ENCODE peak calls at places on chromosomes 2 and 18, in eight cellular contexts. S is right atrium auricular region; Q is psoas muscle; U is CD8-positive, alpha-beta T cell; R is GM12878; G is tibial nerve; W is uterus; D is aorta. P is an unnamed sample. For H3K4me1, the result is how much of the 10 kb centered on the place peaks cover.

GRCh38 chr2:25566694-25567093 is 106.7 kb downstream of the DTNB start:
- DNase-seq in S (no peak), Q (no peak), U (no peak), R (peak), G (peak), W (no peak), D (no peak), P (no peak)

GRCh38 chr2:199861116-199861774 is 10.3 kb upstream of the FTCDNL1 start:
- DNase-seq in S (no peak), Q (no peak), U (no peak), R (no peak), G (no peak), W (no peak), D (no peak), P (no peak)

GRCh38 chr2:223314831-223315230 is 262.8 kb downstream of the KCNE4 start:
- DNase-seq in S (no peak), Q (no peak), U (no peak), R (no peak), G (no peak), W (no peak), D (no peak), P (no peak)

GRCh38 chr2:152607793-152608300 is 109.4 kb downstream of the PRPF40A start:
- DNase-seq in S (no peak), Q (no peak), U (no peak), R (no peak), G (no peak), W (no peak), D (no peak), P (no peak)

GRCh38 chr2:119788751-119789150 is 29.0 kb downstream of the PTPN4 start:
- DNase-seq in S (no peak), Q (no peak), U (no peak), R (no peak), G (no peak), W (no peak), D (no peak), P (no peak)

GRCh38 chr2:112700004-112700667 is 20.7 kb upstream of the NT5DC4 start:
- DNase-seq in S (no peak), Q (no peak), U (no peak), R (no peak), G (no peak), W (no peak), D (no peak), P (no peak)

GRCh38 chr2:232376260-232376659 is 2.3 kb upstream of the ALPP start:
- DNase-seq in S (no peak), Q (peak), U (no peak), R (no peak), G (no peak), W (no peak), D (peak), P (no peak)

GRCh38 chr2:196309646-196310045 is 138.3 kb upstream of the STK17B start:
- DNase-seq in S (no peak), Q (no peak), U (no peak), R (no peak), G (no peak), W (no peak), D (no peak), P (no peak)

GRCh38 chr2:236010920-236011685 is 157.1 kb downstream of the GBX2 start:
- DNase-seq in S (no peak), Q (no peak), U (no peak), R (no peak), G (no peak), W (no peak), D (no peak), P (no peak)
- H3K4me1 ChIP-seq in S (under half), Q (under half), U (under half), R (under half), G (under half), W (under half), D (under half), P (under half)

GRCh38 chr2:45279356-45279755 is 270.1 kb upstream of the SIX2 start:
- DNase-seq in S (no peak), Q (no peak), U (no peak), R (no peak), G (no peak), W (no peak), D (no peak), P (no peak)
- H3K4me1 ChIP-seq in S (under half), Q (under half), U (under half), R (under half), G (under half), W (under half), D (under half), P (under half)

GRCh38 chr18:44715245-44715644 is 34.6 kb downstream of the SETBP1 start:
- DNase-seq in S (peak), Q (peak), U (no peak), R (no peak), G (peak), W (peak), D (no peak), P (no peak)

GRCh38 chr18:44723366-44723765 is 42.7 kb downstream of the SETBP1 start:
- DNase-seq in S (no peak), Q (no peak), U (no peak), R (no peak), G (no peak), W (no peak), D (no peak), P (no peak)

GRCh38 chr18:44716697-44717163 is 36.0 kb downstream of the SETBP1 start:
- DNase-seq in S (no peak), Q (no peak), U (no peak), R (no peak), G (no peak), W (no peak), D (no peak), P (no peak)

GRCh38 chr18:44715841-44716240 is 35.2 kb downstream of the SETBP1 start:
- DNase-seq in S (no peak), Q (no peak), U (no peak), R (no peak), G (no peak), W (no peak), D (no peak), P (no peak)

GRCh38 chr18:44719519-44720060 is 38.9 kb downstream of the SETBP1 start:
- DNase-seq in S (no peak), Q (no peak), U (no peak), R (no peak), G (no peak), W (no peak), D (no peak), P (no peak)
- H3K4me1 ChIP-seq in S (under half), Q (under half), U (under half), R (under half), G (under half), W (under half), D (under half), P (under half)

DNA sequence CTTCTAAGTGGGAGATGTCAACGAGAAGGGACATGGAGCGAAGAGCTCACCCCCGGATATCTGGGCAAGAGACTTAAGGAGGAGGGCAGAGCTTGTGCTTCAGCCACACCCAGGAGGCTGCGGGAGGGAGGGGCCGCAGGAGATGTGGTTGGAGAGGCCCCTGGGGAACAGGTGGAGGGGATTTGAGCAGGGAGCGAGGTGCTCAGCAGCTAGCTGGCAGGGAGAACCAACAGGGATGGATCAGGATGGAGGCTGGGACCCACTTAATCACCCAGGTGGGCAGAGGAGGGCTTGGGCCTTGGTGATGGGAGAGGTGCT is 78.3 kb downstream of the MBP start:
- DNase-seq in S (no peak), Q (no peak), U (no peak), R (no peak), G (no peak), W (no peak), D (no peak), P (no peak)
- H3K4me1 ChIP-seq in S (under half), Q (half or more), U (half or more), R (under half), G (under half), W (under half), D (under half), P (half or more)

GRCh38 chr2:237694423-237695194 is 67.2 kb downstream of the LRRFIP1 start:
- DNase-seq in S (no peak), Q (peak), U (peak), R (no peak), G (no peak), W (no peak), D (peak), P (no peak)
- H3K4me1 ChIP-seq in S (under half), Q (half or more), U (half or more), R (under half), G (under half), W (under half), D (under half), P (half or more)

GRCh38 chr18:62777814-62778213 is 62.5 kb downstream of the PHLPP1 start:
- DNase-seq in S (no peak), Q (no peak), U (no peak), R (no peak), G (no peak), W (no peak), D (no peak), P (no peak)
- H3K4me1 ChIP-seq in S (under half), Q (under half), U (under half), R (under half), G (under half), W (under half), D (under half), P (under half)

DNA sequence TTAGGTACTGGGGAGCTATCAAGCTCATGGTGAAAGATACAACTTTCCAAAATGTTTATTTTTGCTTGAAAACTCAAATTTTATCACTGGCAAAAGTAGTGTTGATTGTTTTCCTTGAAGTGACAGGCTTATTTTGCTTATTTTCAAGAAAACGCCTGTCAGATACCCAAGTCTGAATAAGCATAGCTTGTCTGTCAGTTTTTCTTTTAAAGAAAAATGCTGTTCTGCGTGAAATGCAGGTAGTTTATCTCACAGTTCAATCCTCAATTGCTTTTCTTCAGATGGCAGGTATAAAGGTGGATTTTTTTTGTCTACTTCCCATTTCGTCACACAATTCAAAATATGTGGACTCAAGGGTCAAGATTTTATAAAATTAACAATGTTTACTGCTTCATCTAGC is 102.6 kb upstream of the SLC38A11 start:
- DNase-seq in S (no peak), Q (no peak), U (no peak), R (no peak), G (no peak), W (no peak), D (no peak), P (no peak)
- H3K4me1 ChIP-seq in S (under half), Q (under half), U (under half), R (under half), G (under half), W (under half), D (under half), P (under half)